ENCODE peak calls at places on chromosomes 11 and 22, in eight cellular contexts. O is lung; S is lower lobe of right lung; P is CD4-positive, alpha-beta memory T cell; A is heart right ventricle; W is psoas muscle; F is K562; G is ovary. L is an unnamed sample.
A peak's percentile ranks its signal among the peaks of the same experiment; 100 is the strongest.

GRCh38 chr11:13868710-13869403 is 93.7 kb upstream of the SPON1 start:
- DNase-seq in G (no peak), S (no peak), A (no peak), W (no peak), O (no peak), F (no peak), P (peak; percentile 80), L (no peak)

GRCh38 chr22:38755155-38755910 is 465 bp downstream of the SUN2 start:
- DNase-seq in F (peak; percentile 91), S (peak; percentile 97), G (peak; percentile 90), P (peak; percentile 55), W (peak; percentile 98), A (peak; percentile 95), O (peak; percentile 95), L (peak; percentile 90)

GRCh38 chr22:29150701-29151100 is 55.0 kb upstream of the EMID1 start:
- DNase-seq in O (no peak), A (no peak), F (no peak), S (no peak), W (no peak), P (no peak), G (no peak), L (no peak)

GRCh38 chr11:83816572-83817187 is 530.5 kb upstream of the CCDC90B start:
- DNase-seq in G (no peak), O (no peak), W (no peak), S (no peak), P (no peak), A (no peak), F (peak; percentile 10), L (no peak)

GRCh38 chr11:114099392-114100178 is 40.1 kb downstream of the ZBTB16 start:
- DNase-seq in P (no peak), G (no peak), O (no peak), F (no peak), A (no peak), S (no peak), W (no peak), L (no peak)

GRCh38 chr11:64250875-64251721 is at the start of gene PLCB3:
- DNase-seq in P (peak; percentile 53), F (peak; percentile 84), O (peak; percentile 50), G (peak; percentile 84), S (peak; percentile 69), W (peak; percentile 55), A (peak; percentile 69), L (peak; percentile 69)

GRCh38 chr11:75725552-75726320 is 8.1 kb downstream of the MOGAT2 start:
- DNase-seq in S (no peak), O (no peak), P (no peak), G (no peak), W (no peak), F (no peak), A (no peak), L (no peak)

GRCh38 chr11:34189191-34189590 is 83.8 kb downstream of the NAT10 start:
- DNase-seq in F (no peak), A (no peak), P (no peak), S (no peak), O (no peak), G (no peak), W (no peak), L (no peak)

GRCh38 chr11:22539851-22540376 is 85.7 kb downstream of the FANCF start:
- DNase-seq in S (no peak), P (no peak), W (no peak), A (no peak), F (no peak), G (no peak), O (no peak), L (no peak)

GRCh38 chr11:93939084-93939780 is 81.9 kb upstream of the HEPHL1 start:
- DNase-seq in A (no peak), G (no peak), O (no peak), W (no peak), S (no peak), P (no peak), F (no peak), L (no peak)

GRCh38 chr11:6300325-6300724 is 20.0 kb downstream of the CAVIN3 start:
- DNase-seq in W (no peak), A (no peak), S (no peak), G (no peak), P (no peak), F (no peak), O (no peak), L (no peak)

GRCh38 chr11:59614277-59615131 is 1.1 kb downstream of the OSBP start:
- DNase-seq in G (peak; percentile 18), F (no peak), O (no peak), A (no peak), W (no peak), P (no peak), S (no peak), L (peak; percentile 19)

DNA sequence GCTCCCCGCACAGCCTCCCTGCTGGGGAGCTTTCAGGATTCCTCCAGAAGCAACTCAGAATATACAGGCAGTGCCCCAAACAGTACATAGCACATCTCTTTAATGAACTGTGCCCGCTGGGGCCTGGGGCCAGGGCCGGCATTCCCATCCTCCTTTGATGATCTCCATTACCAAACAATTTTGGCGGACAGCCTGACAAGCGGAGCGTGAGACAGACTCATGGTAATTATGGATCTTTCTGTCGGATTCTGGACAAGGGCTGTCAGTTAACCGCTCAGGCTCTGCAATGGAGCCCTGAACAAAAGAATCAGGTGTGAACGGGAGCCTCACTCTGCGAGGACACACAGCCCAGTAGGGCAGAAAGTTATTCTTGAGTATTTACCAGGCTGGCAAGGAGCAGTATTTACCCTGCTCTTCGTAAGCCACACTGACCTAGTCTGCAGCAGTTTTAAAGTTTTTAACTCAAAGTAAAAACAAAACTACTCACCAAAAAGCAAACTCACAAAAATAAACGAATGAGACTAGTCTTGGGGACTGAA is 174.0 kb downstream of the TBC1D22A start:
- DNase-seq in W (peak; percentile 43), S (no peak), O (no peak), F (no peak), G (no peak), P (no peak), A (no peak), L (no peak)
- H3K4me1 ChIP-seq in W (peaks cover 23% of the 10 kb centered on the region), S (peaks cover 21% of the 10 kb centered on the region), O (peaks cover 32% of the 10 kb centered on the region), F (peaks cover 27% of the 10 kb centered on the region), G (peaks cover 9% of the 10 kb centered on the region), P (no peaks in the 10 kb centered on the region), A (no peaks in the 10 kb centered on the region), L (no peaks in the 10 kb centered on the region)

GRCh38 chr22:49934144-49934890 is 15.9 kb downstream of the CRELD2 start:
- DNase-seq in O (peak; percentile 80), W (peak; percentile 81), G (peak; percentile 65), F (peak; percentile 45), P (no peak), S (peak; percentile 88), A (peak; percentile 73), L (peak; percentile 79)

GRCh38 chr22:49934891-49935557 is 16.6 kb downstream of the CRELD2 start:
- DNase-seq in O (peak; percentile 91), F (peak; percentile 74), A (peak; percentile 92), G (peak; percentile 87), S (peak; percentile 90), P (peak; percentile 78), W (peak; percentile 92), L (peak; percentile 77)

GRCh38 chr22:49936973-49937757 is 18.7 kb downstream of the CRELD2 start:
- DNase-seq in P (no peak), W (no peak), O (no peak), F (no peak), G (no peak), S (no peak), A (peak; percentile 66), L (no peak)

GRCh38 chr22:49936018-49936972 is 17.9 kb downstream of the CRELD2 start:
- DNase-seq in A (peak; percentile 94), O (peak; percentile 95), G (peak; percentile 94), S (peak; percentile 97), F (peak; percentile 79), W (peak; percentile 96), P (peak; percentile 91), L (peak; percentile 94)

DNA sequence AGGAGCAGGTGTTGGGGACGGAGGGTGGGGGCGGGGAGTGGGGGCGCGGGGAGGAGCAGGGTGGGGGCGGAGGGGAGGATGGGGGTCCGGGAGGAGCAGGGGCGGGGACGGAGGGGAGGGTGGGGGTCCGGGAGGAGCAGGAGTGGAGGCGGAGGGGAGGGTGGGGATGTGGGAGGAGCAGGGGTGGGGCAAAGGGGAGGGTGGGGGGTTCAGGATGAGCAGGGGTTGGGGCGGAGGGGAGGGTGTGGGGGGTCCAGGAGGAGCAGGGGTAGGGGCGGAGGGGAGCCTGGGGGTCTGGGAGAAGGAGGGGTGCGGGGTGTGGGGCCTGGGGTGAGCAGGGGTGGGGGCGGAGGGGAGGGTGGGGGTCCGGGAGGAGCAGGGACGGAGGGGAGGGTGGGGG is 17.1 kb downstream of the CRELD2 start:
- DNase-seq in O (no peak), G (no peak), F (peak; percentile 52), S (no peak), W (peak; percentile 62), P (no peak), A (no peak), L (no peak)
- H3K27ac ChIP-seq in O (no peak overlapping the region), G (peak overlapping the region; percentile 77), F (no peak overlapping the region), S (peak overlapping the region; percentile 99), W (peak overlapping the region; percentile 95), P (peak overlapping the region; percentile 90), A (peak overlapping the region; percentile 97), L (peak overlapping the region; percentile 95)

GRCh38 chr11:72349616-72350218 is 84.6 kb downstream of the CLPB start:
- DNase-seq in O (no peak), P (no peak), W (peak; percentile 76), S (no peak), A (peak; percentile 47), G (peak; percentile 32), F (no peak), L (peak; percentile 20)
- H3K4me1 ChIP-seq in O (peaks cover 9% of the 10 kb centered on the region), P (no peaks in the 10 kb centered on the region), W (peaks cover 21% of the 10 kb centered on the region), S (peaks cover 22% of the 10 kb centered on the region), A (no peaks in the 10 kb centered on the region), G (peaks cover 4% of the 10 kb centered on the region), F (no peaks in the 10 kb centered on the region), L (peaks cover 7% of the 10 kb centered on the region)

GRCh38 chr11:132115454-132115853 is 745.0 kb downstream of the NTM start:
- DNase-seq in A (no peak), F (no peak), S (no peak), W (no peak), P (no peak), O (no peak), G (no peak), L (no peak)

GRCh38 chr11:132111341-132111740 is 740.9 kb downstream of the NTM start:
- DNase-seq in W (no peak), P (no peak), G (no peak), S (no peak), F (no peak), A (no peak), O (no peak), L (no peak)

GRCh38 chr11:132114743-132115142 is 744.3 kb downstream of the NTM start:
- DNase-seq in W (no peak), O (no peak), F (no peak), P (no peak), S (no peak), G (no peak), A (no peak), L (no peak)

GRCh38 chr11:132114185-132114584 is 743.8 kb downstream of the NTM start:
- DNase-seq in S (no peak), F (no peak), O (no peak), W (no peak), G (no peak), P (no peak), A (no peak), L (peak; percentile 57)

DNA sequence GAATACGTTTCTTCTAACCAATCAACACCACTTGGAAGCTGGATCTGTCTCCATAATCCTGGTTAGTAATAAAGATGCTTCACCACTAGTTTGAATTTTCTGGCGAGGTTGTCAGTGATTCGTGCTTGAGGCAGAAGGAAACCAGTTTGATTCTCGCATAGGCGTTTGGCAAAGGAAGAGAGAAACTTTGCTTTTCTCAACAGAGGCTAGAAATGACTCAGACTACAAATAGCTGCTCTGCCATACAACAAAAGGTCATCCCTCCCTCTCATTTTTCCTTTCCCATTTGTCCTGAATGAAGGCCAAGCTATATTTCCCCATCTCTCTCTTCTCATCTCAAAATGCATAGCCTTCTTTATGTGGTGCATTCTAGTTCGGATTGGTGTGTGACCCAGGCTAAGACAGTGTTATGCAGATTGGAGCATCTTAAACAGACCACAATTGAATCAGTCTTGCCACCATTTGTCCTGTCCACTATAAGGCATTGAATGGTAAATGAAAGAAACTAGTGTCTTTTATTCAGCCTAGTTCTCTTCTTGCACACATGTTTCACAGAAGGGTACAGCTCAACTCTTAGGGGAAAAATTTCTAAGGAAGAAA is 741.5 kb downstream of the NTM start:
- DNase-seq in O (no peak), W (no peak), G (no peak), P (no peak), A (no peak), S (no peak), F (no peak), L (no peak)
- H3K27ac ChIP-seq in O (no peak overlapping the region), W (peak overlapping the region; percentile 7), G (no peak overlapping the region), P (no peak overlapping the region), A (peak overlapping the region; percentile 40), S (no peak overlapping the region), F (no peak overlapping the region), L (no peak overlapping the region)